ENCODE peak calls at places on chromosomes 5 and 9, in four cellular contexts. Q is GM20000, E is transverse colon, G is HFFc6. L is an unnamed sample.

GRCh38 chr5:109654455-109654854 is 35.3 kb upstream of the MAN2A1 start:
- DNase-seq in Q (no peak), E (no peak), G (no peak), L (no peak)

GRCh38 chr5:173547579-173547978 is 68.9 kb downstream of the BOD1 start:
- DNase-seq in Q (no peak), E (no peak), G (no peak), L (peak)

GRCh38 chr5:14322437-14323187 is 179.5 kb downstream of the TRIO start:
- DNase-seq in Q (no peak), E (no peak), G (peak), L (no peak)

GRCh38 chr5:59198365-59198764 is 615.5 kb downstream of the RAB3C start:
- DNase-seq in Q (no peak), E (no peak), G (no peak), L (no peak)

GRCh38 chr5:13866792-13867191 is 77.7 kb downstream of the DNAH5 start:
- DNase-seq in Q (peak), E (no peak), G (peak), L (peak)

GRCh38 chr5:147699496-147700088 is 82.9 kb downstream of the JAKMIP2 start:
- DNase-seq in Q (no peak), E (no peak), G (no peak), L (no peak)

GRCh38 chr5:53397845-53398244 is 82.6 kb upstream of the FST start:
- DNase-seq in Q (no peak), E (no peak), G (peak), L (peak)

GRCh38 chr9:37395663-37396062 is 26.8 kb upstream of the GRHPR start:
- DNase-seq in Q (no peak), E (no peak), G (no peak), L (no peak)

GRCh38 chr5:157548513-157549282 is 26.9 kb downstream of the ADAM19 start:
- DNase-seq in Q (no peak), E (no peak), G (peak), L (no peak)

GRCh38 chr9:108439967-108440366 is 415.8 kb downstream of the ACTL7B start:
- DNase-seq in Q (no peak), E (no peak), G (peak), L (no peak)

GRCh38 chr5:149887622-149888183 is 56.9 kb downstream of the PDE6A start:
- DNase-seq in Q (no peak), E (no peak), G (peak), L (peak)

GRCh38 chr9:94847486-94847885 is 121.0 kb downstream of the AOPEP start:
- DNase-seq in Q (no peak), E (no peak), G (peak), L (no peak)

GRCh38 chr9:99593621-99594020 is 228.1 kb upstream of the NR4A3 start:
- DNase-seq in Q (no peak), E (no peak), G (no peak), L (no peak)

GRCh38 chr5:91706785-91707520 is 323.8 kb upstream of the ARRDC3 start:
- DNase-seq in Q (no peak), E (no peak), G (no peak), L (no peak)

GRCh38 chr5:31449962-31450361 is 81.9 kb downstream of the DROSHA start:
- DNase-seq in Q (no peak), E (no peak), G (no peak), L (no peak)

GRCh38 chr5:178365501-178366440 is 133.2 kb upstream of the PHYKPL start:
- DNase-seq in Q (no peak), E (no peak), G (no peak), L (no peak)

GRCh38 chr9:122127396-122127798 is 32.2 kb downstream of the NDUFA8 start:
- DNase-seq in Q (no peak), E (no peak), G (no peak), L (no peak)

GRCh38 chr9:91273853-91274552 is 87.7 kb downstream of the AUH start:
- DNase-seq in Q (peak), E (no peak), G (peak), L (no peak)

GRCh38 chr5:1950708-1951103 is 68.0 kb upstream of the IRX4 start:
- DNase-seq in Q (no peak), E (no peak), G (no peak), L (no peak)

GRCh38 chr9:120852240-120853018 is 9.7 kb upstream of the PSMD5 start:
- DNase-seq in Q (no peak), E (no peak), G (no peak), L (no peak)

GRCh38 chr5:138985256-138985655 is 110.1 kb upstream of the LRRTM2 start:
- DNase-seq in Q (no peak), E (no peak), G (no peak), L (no peak)

GRCh38 chr5:32042571-32042970 is 131.5 kb downstream of the GOLPH3 start:
- DNase-seq in Q (no peak), E (no peak), G (no peak), L (no peak)

GRCh38 chr5:123672067-123672466 is 160.1 kb downstream of the CSNK1G3 start:
- DNase-seq in Q (no peak), E (no peak), G (no peak), L (no peak)

GRCh38 chr9:111431684-111432083 is 52.5 kb downstream of the ECPAS start:
- DNase-seq in Q (no peak), E (no peak), G (no peak), L (no peak)

GRCh38 chr9:79796411-79796810 is 224.6 kb downstream of the TLE4 start:
- DNase-seq in Q (no peak), E (no peak), G (no peak), L (no peak)

GRCh38 chr5:139460457-139460856 is 2.1 kb downstream of the ECSCR start:
- DNase-seq in Q (no peak), E (no peak), G (no peak), L (no peak)

GRCh38 chr9:131045300-131046092 is 36.5 kb downstream of the LAMC3 start:
- DNase-seq in Q (no peak), E (no peak), G (peak), L (no peak)

GRCh38 chr5:138275379-138275782 is 960 bp upstream of the GFRA3 start:
- DNase-seq in Q (no peak), E (no peak), G (no peak), L (no peak)

GRCh38 chr9:106019017-106019692 is 324.8 kb downstream of the TMEM38B start:
- DNase-seq in Q (no peak), E (no peak), G (no peak), L (no peak)

GRCh38 chr9:84173961-84174360 is 166.6 kb downstream of the SLC28A3 start:
- DNase-seq in Q (no peak), E (no peak), G (no peak), L (no peak)

GRCh38 chr5:175681045-175681974 is 23.4 kb downstream of the HRH2 start:
- DNase-seq in Q (no peak), E (no peak), G (no peak), L (no peak)

GRCh38 chr5:534743-535671 is 10.8 kb upstream of the SLC9A3 start:
- DNase-seq in Q (no peak), E (no peak), G (no peak), L (no peak)

GRCh38 chr5:95986001-95986400 is 24.4 kb upstream of the ELL2 start:
- DNase-seq in Q (no peak), E (no peak), G (peak), L (no peak)

DNA sequence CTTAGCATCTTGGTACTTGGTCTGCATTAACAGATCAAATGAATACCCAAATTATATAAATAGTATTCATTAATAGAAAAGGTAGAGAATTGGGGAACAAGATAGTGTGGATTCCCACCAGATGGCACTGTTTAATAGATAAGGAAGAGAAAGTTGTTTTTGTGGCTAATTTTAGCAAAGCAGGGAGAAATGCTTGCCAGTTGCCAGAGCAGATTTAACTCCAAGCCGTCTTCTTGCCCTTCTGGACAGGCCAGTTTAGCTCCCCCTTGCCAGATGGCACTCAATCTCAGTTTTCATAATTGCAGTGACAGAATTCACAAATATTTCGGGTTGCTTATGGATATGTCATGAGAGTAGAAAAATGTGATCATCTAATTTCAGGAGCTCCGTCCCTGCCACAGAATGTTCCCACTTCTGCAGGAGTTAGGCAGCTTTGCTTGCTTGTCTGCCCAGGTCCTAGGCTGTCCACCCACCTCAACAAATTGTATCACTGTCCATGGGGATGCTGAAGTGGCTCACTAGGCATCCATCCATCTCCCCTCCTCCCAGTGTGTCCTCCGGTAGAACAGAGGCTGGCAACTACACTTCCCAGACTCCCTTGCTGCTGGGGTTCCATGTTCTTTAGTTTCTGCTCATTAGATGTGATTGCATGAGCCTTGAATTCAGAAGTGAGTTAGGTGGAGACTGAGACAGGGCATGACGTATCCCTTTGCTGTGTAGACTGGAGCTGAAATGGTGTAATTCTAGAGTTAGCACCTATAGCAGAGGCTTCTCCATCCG is 11.8 kb upstream of the HEXB start:
- DNase-seq in Q (no peak), E (no peak), G (peak), L (no peak)
- TF ChIP-seq CTCF in Q (peak), E (peak), G (peak), L (peak)

GRCh38 chr9:78239506-78239905 is 3.6 kb downstream of the CEP78 start:
- DNase-seq in Q (no peak), E (peak), G (no peak), L (no peak)
- TF ChIP-seq CTCF in Q (no peak), E (peak), G (no peak), L (no peak)

DNA sequence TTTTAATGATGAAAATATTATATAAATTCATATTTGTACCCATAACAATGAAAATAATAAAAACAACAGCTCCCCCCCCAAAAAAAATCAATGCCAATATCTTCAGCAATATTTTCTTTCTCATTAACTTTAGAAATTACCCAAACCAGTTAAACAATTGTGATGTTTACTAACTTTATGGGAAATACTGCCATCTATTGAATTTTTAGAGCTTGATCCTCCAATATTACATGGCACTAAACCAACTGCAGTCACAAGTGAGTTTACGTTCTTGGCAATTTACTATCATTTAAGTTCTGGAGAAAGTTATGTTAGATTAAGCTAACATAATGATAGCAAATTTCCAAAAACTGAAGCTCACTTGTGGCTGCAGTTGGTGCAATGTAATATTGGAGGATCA is 379.6 kb downstream of the CDH18 start:
- DNase-seq in Q (no peak), E (no peak), G (no peak), L (no peak)
- TF ChIP-seq CTCF in Q (no peak), E (no peak), G (no peak), L (no peak)

DNA sequence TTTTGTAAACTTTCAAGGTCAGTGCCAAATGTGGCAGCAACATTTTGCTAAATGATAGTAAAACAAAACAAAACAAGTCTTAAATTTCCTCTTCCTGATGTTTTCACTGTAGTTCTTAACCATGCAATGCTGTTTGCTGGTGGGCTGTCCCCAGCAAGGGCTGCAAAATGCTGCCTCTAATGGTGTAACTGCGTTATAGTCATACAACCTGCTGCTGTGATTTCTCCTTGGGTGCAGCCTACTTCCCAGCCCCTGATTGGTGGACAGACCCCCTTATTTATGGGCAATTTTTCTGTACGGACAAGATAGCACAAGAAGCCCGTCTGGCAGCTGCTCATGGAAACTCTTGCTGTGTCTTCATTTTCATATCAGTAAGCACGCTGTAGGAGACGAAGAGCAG is 26.6 kb upstream of the PIP5K1B start:
- DNase-seq in Q (peak), E (peak), G (no peak), L (no peak)
- TF ChIP-seq CTCF in Q (peak), E (no peak), G (no peak), L (peak)

L was measured in HFF-Myc.